ENCODE peak calls at places on chromosomes 6 and 20, in six cellular contexts. C is ovary, B is heart left ventricle, T is uterus, S is HCT116, Z is sigmoid colon. U is an unnamed sample.

GRCh38 chr20:63090682-63091571 is 84.2 kb upstream of the BHLHE23 start:
- DNase-seq in S (no peak), B (no peak), C (peak), T (peak), Z (peak), U (no peak)

GRCh38 chr6:133184798-133185380 is 56.3 kb upstream of the EYA4 start:
- DNase-seq in Z (no peak), C (no peak), S (no peak), B (no peak), T (no peak), U (peak)

GRCh38 chr20:53330744-53331143 is 262.9 kb downstream of the ZNF217 start:
- DNase-seq in S (no peak), T (no peak), C (no peak), Z (no peak), B (no peak), U (no peak)

GRCh38 chr6:155080876-155081845 is 86.0 kb downstream of the TIAM2 start:
- DNase-seq in T (no peak), Z (no peak), S (no peak), C (no peak), B (no peak), U (peak)

GRCh38 chr6:116280161-116280959 is 630 bp upstream of the TSPYL1 start:
- DNase-seq in C (no peak), S (no peak), Z (no peak), T (no peak), B (no peak), U (peak)

GRCh38 chr20:60378620-60379019 is 420.4 kb downstream of the CDH26 start:
- DNase-seq in Z (no peak), B (no peak), S (no peak), C (no peak), T (no peak), U (no peak)

GRCh38 chr6:44221291-44221960 is 2.0 kb upstream of the SLC29A1 start:
- DNase-seq in Z (peak), B (peak), T (peak), C (peak), S (no peak), U (peak)

GRCh38 chr6:36682328-36683144 is 4.0 kb downstream of the CDKN1A start:
- DNase-seq in T (peak), Z (peak), B (no peak), S (no peak), C (no peak), U (no peak)

GRCh38 chr6:142481466-142481865 is 179.7 kb downstream of the ADGRG6 start:
- DNase-seq in C (no peak), S (no peak), Z (no peak), T (no peak), B (no peak), U (no peak)

GRCh38 chr6:170537329-170537728 is 15.8 kb downstream of the PSMB1 start:
- DNase-seq in C (no peak), B (no peak), T (no peak), Z (no peak), S (no peak), U (no peak)

GRCh38 chr6:170535002-170535401 is 18.1 kb downstream of the PSMB1 start:
- DNase-seq in S (no peak), B (no peak), Z (no peak), T (no peak), C (no peak), U (no peak)

GRCh38 chr6:170532867-170533488 is 20.1 kb downstream of the PSMB1 start:
- DNase-seq in Z (no peak), C (no peak), B (no peak), S (no peak), T (no peak), U (no peak)

GRCh38 chr6:170529839-170530520 is 23.1 kb downstream of the PSMB1 start:
- DNase-seq in S (peak), Z (peak), C (peak), T (peak), B (peak), U (peak)

GRCh38 chr6:170533792-170534191 is 19.3 kb downstream of the PSMB1 start:
- DNase-seq in S (no peak), T (no peak), Z (no peak), C (no peak), B (no peak), U (no peak)
- TF ChIP-seq POLR2A in S (no peak), T (no peak), Z (no peak), C (no peak), B (no peak), U (no peak)

GRCh38 chr6:75493400-75494064 is at the start of gene FILIP1:
- DNase-seq in B (peak), Z (peak), T (peak), C (peak), S (no peak), U (no peak)
- TF ChIP-seq POLR2A in B (peak), Z (peak), T (peak), C (no peak), S (no peak), U (no peak)

GRCh38 chr20:54820392-54820791 is 345.0 kb downstream of the DOK5 start:
- DNase-seq in C (no peak), B (no peak), T (no peak), Z (no peak), S (no peak), U (no peak)

GRCh38 chr20:54822407-54822806 is 347.0 kb downstream of the DOK5 start:
- DNase-seq in Z (no peak), T (no peak), C (no peak), B (no peak), S (no peak), U (no peak)
- TF ChIP-seq POLR2A in Z (no peak), T (no peak), C (no peak), B (no peak), S (no peak), U (no peak)

DNA sequence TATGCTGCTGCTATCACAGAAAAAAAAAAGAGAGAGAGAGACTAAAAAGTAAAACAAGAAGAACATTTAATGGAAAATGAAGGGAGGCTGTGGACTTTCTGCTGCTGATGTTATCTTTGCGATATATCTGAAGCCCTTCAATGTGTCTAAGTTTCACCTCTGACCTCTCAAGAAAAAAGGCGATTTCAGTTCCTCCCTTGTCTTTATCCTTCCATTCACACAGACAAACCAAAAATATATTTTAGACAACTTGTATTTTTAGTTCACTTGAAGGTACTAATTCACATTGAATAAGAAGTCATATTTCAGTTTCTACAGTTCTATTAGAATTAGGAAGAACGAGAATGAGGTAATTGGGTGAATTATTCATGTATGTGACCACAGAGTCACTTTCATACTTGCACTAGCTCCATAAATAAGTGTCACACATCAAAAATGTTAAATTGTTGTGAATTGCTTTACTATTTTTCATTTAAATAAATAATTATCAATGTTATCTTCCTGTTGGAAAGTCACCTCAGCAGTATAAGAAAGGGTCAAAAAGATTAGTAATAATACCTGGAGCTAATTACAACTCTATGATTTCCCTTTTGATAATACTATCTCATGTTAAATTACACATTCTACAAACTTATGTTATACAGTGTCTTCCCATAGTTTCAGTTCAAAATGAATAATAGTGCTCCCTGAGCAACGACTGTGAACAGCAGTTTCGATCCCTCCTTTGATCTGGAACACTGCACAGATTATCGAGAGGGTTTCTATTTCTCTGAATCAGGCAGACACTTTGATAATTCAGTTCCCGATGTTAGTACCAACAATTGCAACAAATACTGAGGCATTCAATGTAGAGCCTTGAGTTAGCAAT is 85.2 kb upstream of the PLCB4 start:
- DNase-seq in B (no peak), T (no peak), C (no peak), Z (no peak), S (no peak), U (no peak)
- TF ChIP-seq POLR2A in B (no peak), T (no peak), C (no peak), Z (no peak), S (no peak), U (no peak)

GRCh38 chr6:113819169-113819830 is 37.8 kb upstream of the MARCKS start:
- DNase-seq in Z (no peak), S (no peak), T (no peak), B (no peak), C (no peak), U (no peak)
- TF ChIP-seq POLR2A in Z (no peak), S (no peak), T (no peak), B (no peak), C (no peak), U (no peak)

GRCh38 chr6:34174846-34175399 is 29.0 kb upstream of the GRM4 start:
- DNase-seq in B (no peak), S (no peak), T (no peak), C (no peak), Z (no peak), U (no peak)

GRCh38 chr6:34172961-34173775 is 27.3 kb upstream of the GRM4 start:
- DNase-seq in B (no peak), Z (peak), T (no peak), C (no peak), S (no peak), U (no peak)

GRCh38 chr6:34170341-34170740 is 24.5 kb upstream of the GRM4 start:
- DNase-seq in T (no peak), Z (no peak), C (no peak), B (no peak), S (no peak), U (no peak)

GRCh38 chr6:34169897-34170296 is 24.0 kb upstream of the GRM4 start:
- DNase-seq in Z (no peak), B (no peak), S (no peak), C (no peak), T (no peak), U (no peak)
- TF ChIP-seq POLR2A in Z (no peak), B (no peak), S (no peak), C (no peak), T (no peak), U (no peak)

DNA sequence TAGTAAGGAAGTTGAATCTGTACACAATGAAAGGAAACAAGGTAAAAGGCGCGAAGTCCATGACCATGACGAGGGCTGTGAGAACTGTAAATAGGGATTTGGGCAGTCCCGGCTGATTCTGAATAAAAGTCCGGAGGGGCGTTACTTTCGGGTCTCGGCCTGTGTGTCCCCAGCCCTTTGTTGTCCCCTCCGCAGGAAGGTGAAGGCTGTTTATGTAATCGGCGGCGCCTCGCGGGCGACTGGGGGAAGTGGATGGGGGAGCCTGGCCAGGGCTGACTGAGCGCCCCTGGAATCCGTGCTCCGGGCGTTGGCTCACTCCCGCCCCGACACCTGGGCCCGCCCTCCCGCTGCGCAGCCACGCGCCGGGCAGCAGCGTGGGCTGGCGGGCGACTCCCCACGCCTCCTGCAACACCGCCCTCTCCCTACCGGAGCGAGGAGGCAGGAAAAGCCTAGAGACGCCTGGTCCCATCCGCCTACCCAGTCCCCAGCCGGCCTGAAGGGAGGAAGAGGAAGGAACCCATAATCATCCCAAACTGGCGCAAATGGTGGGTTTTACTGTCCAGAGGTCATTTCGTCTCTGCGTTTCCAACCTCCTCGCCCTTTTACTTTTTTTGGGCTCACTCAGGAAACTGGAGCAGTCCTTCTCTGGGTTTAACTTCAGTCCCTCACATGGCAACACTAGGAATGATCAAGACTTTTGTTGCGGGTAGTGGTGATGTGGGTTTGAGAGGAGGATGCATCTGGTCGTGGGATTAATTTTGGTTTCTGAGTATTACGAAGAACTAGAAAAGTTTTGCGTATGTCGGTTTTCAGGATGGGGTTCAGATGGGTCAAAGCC is 12.1 kb downstream of the TRIM31 start:
- DNase-seq in C (peak), Z (no peak), B (peak), T (no peak), S (no peak), U (no peak)
- TF ChIP-seq POLR2A in C (no peak), Z (no peak), B (no peak), T (no peak), S (no peak), U (no peak)